ENCODE peak calls at places on chromosome 13, in seven cellular contexts. J is stimulated activated CD4-positive, alpha-beta T cell treated with anti-CD3 and anti-CD28 coated beads, Interleukin-1b, Interleukin-23, amount 100 ng/mL, for 24 hours; M is NCI-H1105 treated with DMSO at 0.1 percent for 48 hours; B is left ventricle myocardium inferior; Z is T-helper 2 cell; S is SW 1271; K is cardiac septum. U is an unnamed sample.

GRCh38 chr13:113299951-113300350 is 2.9 kb downstream of the LAMP1 start:
- DNase-seq in J (no peak), M (no peak), B (no peak), Z (no peak), S (no peak), K (no peak), U (no peak)

GRCh38 chr13:19345916-19346422 is 164.3 kb upstream of the TUBA3C start:
- DNase-seq in J (no peak), M (no peak), B (no peak), Z (no peak), S (no peak), K (no peak), U (no peak)

GRCh38 chr13:74134777-74135305 is 637 bp upstream of the KLF12 start:
- DNase-seq in J (peak), M (peak), B (peak), Z (peak), S (peak), K (peak), U (no peak)

GRCh38 chr13:50518131-50518530 is 325.4 kb downstream of the DLEU7 start:
- DNase-seq in J (no peak), M (no peak), B (no peak), Z (no peak), S (no peak), K (no peak), U (no peak)

GRCh38 chr13:114147803-114148520 is 15.5 kb upstream of the RASA3 start:
- DNase-seq in J (no peak), M (no peak), B (no peak), Z (no peak), S (no peak), K (peak), U (no peak)

GRCh38 chr13:37344051-37344450 is 238.6 kb upstream of the CSNK1A1L start:
- DNase-seq in J (no peak), M (no peak), B (no peak), Z (no peak), S (no peak), K (no peak), U (no peak)

GRCh38 chr13:57716295-57716694 is 84.8 kb downstream of the PCDH17 start:
- DNase-seq in J (no peak), M (no peak), B (no peak), Z (no peak), S (no peak), K (no peak), U (no peak)

GRCh38 chr13:95624020-95624419 is 20.5 kb downstream of the DZIP1 start:
- DNase-seq in J (no peak), M (peak), B (no peak), Z (peak), S (peak), K (no peak), U (peak)

GRCh38 chr13:28532226-28533048 is 37.5 kb upstream of the FLT1 start:
- DNase-seq in J (no peak), M (no peak), B (peak), Z (peak), S (no peak), K (no peak), U (no peak)

GRCh38 chr13:84430441-84430840 is 548.2 kb upstream of the SLITRK1 start:
- DNase-seq in J (no peak), M (peak), B (no peak), Z (no peak), S (no peak), K (no peak), U (no peak)

GRCh38 chr13:24276310-24276709 is 33.1 kb upstream of the C1QTNF9 start:
- DNase-seq in J (no peak), M (no peak), B (no peak), Z (peak), S (no peak), K (no peak), U (no peak)

GRCh38 chr13:106088094-106088493 is 447.4 kb downstream of the EFNB2 start:
- DNase-seq in J (no peak), M (no peak), B (no peak), Z (no peak), S (no peak), K (no peak), U (no peak)

GRCh38 chr13:33262997-33263396 is 22.6 kb downstream of the STARD13 start:
- DNase-seq in J (no peak), M (no peak), B (no peak), Z (no peak), S (peak), K (no peak), U (no peak)

GRCh38 chr13:95714142-95714832 is 37.3 kb downstream of the DNAJC3 start:
- DNase-seq in J (no peak), M (no peak), B (no peak), Z (no peak), S (no peak), K (no peak), U (no peak)

GRCh38 chr13:40974460-40975407 is 44.4 kb downstream of the ELF1 start:
- DNase-seq in J (no peak), M (no peak), B (no peak), Z (peak), S (peak), K (no peak), U (no peak)

GRCh38 chr13:21616880-21617279 is 12.9 kb upstream of the MICU2 start:
- DNase-seq in J (no peak), M (no peak), B (no peak), Z (no peak), S (no peak), K (no peak), U (no peak)

GRCh38 chr13:49985129-49985528 is 11.7 kb upstream of the TRIM13 start:
- DNase-seq in J (no peak), M (peak), B (no peak), Z (no peak), S (no peak), K (no peak), U (no peak)

GRCh38 chr13:27631156-27631555 is 9.5 kb downstream of the POLR1D start:
- DNase-seq in J (no peak), M (no peak), B (no peak), Z (no peak), S (no peak), K (no peak), U (no peak)

GRCh38 chr13:93270769-93271753 is 44.5 kb downstream of the GPC6 start:
- DNase-seq in J (no peak), M (peak), B (no peak), Z (no peak), S (no peak), K (no peak), U (no peak)

GRCh38 chr13:53041968-53042485 is 13.4 kb downstream of the OLFM4 start:
- DNase-seq in J (no peak), M (no peak), B (no peak), Z (no peak), S (no peak), K (no peak), U (no peak)

GRCh38 chr13:21232196-21232595 is 55.7 kb downstream of the MRPL57 start:
- DNase-seq in J (no peak), M (no peak), B (no peak), Z (peak), S (no peak), K (no peak), U (no peak)

GRCh38 chr13:106480511-106480910 is 55.0 kb downstream of the EFNB2 start:
- DNase-seq in J (no peak), M (no peak), B (no peak), Z (no peak), S (no peak), K (no peak), U (no peak)

GRCh38 chr13:44686478-44687071 is 110.4 kb upstream of the TSC22D1 start:
- DNase-seq in J (no peak), M (no peak), B (no peak), Z (no peak), S (no peak), K (no peak), U (no peak)

GRCh38 chr13:113996081-113996911 is 22.4 kb upstream of the C13orf46 start:
- DNase-seq in J (no peak), M (no peak), B (no peak), Z (no peak), S (no peak), K (no peak), U (no peak)

GRCh38 chr13:41942462-41943094 is 18.3 kb downstream of the VWA8 start:
- DNase-seq in J (no peak), M (no peak), B (no peak), Z (no peak), S (peak), K (no peak), U (peak)

GRCh38 chr13:48896312-48896711 is 79.4 kb upstream of the FNDC3A start:
- DNase-seq in J (no peak), M (no peak), B (no peak), Z (no peak), S (peak), K (no peak), U (no peak)

GRCh38 chr13:90800082-90800746 is 547.3 kb upstream of the MIR17HG start:
- DNase-seq in J (no peak), M (no peak), B (peak), Z (no peak), S (no peak), K (no peak), U (no peak)

GRCh38 chr13:59247166-59247565 is 916.6 kb downstream of the DIAPH3 start:
- DNase-seq in J (no peak), M (peak), B (peak), Z (no peak), S (no peak), K (peak), U (no peak)

U was measured in iPS DF 19.7.